ENCODE peak calls at places on chromosomes 13 and 19, in four cellular contexts. D, I, G and V are unnamed samples.

GRCh38 chr13:24141333-24141910 is 19.1 kb upstream of the SPATA13 start:
- DNase-seq in D (no peak), G (peak; percentile 33), I (no peak), V (no peak)

GRCh38 chr19:5246554-5247155 is 94.0 kb downstream of the PTPRS start:
- DNase-seq in G (no peak), I (no peak), D (no peak), V (no peak)

GRCh38 chr13:22964245-22964966 is 216.4 kb upstream of the SGCG start:
- DNase-seq in D (no peak), I (no peak), G (no peak), V (no peak)

GRCh38 chr13:100098445-100099116 is 9.7 kb downstream of the PCCA start:
- DNase-seq in G (no peak), D (no peak), I (no peak), V (no peak)

GRCh38 chr19:57419439-57419838 is 8.5 kb downstream of the ZNF17 start:
- DNase-seq in G (no peak), I (no peak), D (no peak), V (no peak)

GRCh38 chr13:75670496-75670895 is 34.4 kb downstream of the LMO7 start:
- DNase-seq in G (peak; percentile 77), D (no peak), I (peak; percentile 28), V (no peak)

GRCh38 chr13:30808600-30808999 is 73.3 kb downstream of the ALOX5AP start:
- DNase-seq in I (no peak), G (no peak), D (no peak), V (no peak)

GRCh38 chr13:99962242-99962641 is 9.3 kb downstream of the ZIC5 start:
- DNase-seq in G (no peak), I (no peak), D (no peak), V (no peak)

GRCh38 chr13:114089341-114089740 is 43.1 kb downstream of the RASA3 start:
- DNase-seq in I (no peak), G (no peak), D (no peak), V (no peak)

GRCh38 chr13:112885782-112886268 is 83.2 kb upstream of the MCF2L start:
- DNase-seq in I (peak; percentile 76), D (no peak), G (peak; percentile 87), V (no peak)

GRCh38 chr13:91346848-91347211 is 657 bp upstream of the MIR17HG start:
- DNase-seq in G (no peak), D (peak; percentile 25), I (no peak), V (no peak)

GRCh38 chr19:4972509-4973230 is 3.8 kb downstream of the KDM4B start:
- DNase-seq in I (no peak), G (peak; percentile 69), D (no peak), V (no peak)

DNA sequence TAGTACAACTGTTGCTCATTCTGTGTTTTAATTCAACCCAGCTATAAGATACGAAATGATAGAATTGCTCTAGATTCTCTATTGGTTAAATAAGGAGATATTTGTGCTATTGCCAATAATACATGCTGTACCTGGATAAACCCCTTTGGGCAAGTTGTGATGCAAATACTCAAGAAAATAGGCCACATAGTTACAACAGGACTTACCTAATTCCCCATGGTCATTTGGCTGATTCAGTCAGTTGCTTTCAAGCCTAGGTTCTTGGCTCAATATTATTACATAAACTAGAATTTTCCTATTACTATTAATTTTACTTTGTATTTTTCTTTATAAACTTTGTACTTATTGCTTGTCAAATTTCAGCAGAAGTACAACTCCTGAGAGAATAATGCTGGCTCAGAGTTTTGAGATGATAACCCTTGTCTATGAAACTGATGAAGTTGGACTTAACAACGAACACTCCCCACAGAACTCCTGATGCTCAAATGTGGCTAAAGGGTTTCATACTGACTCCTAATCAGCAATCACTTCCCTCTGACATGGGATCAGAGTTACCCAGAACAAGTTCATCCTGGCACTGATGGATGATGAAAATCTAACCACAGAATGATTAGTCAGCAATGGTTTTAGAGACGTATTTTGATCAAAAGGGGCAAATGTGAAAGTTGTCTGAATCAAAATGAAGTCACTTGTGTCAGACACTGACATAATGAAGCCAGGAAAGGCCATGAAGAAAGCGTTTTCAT is 221.1 kb downstream of the ITGBL1 start:
- DNase-seq in G (no peak), D (no peak), I (no peak), V (no peak)
- H3K27ac ChIP-seq in G (no peak overlapping the region), D (no peak overlapping the region), I (no peak overlapping the region), V (no peak overlapping the region)

GRCh38 chr19:12996542-12997094 is 1.3 kb downstream of the NFIX start:
- DNase-seq in I (no peak), G (peak; percentile 22), D (no peak), V (no peak)
- H3K27ac ChIP-seq in I (no peak overlapping the region), G (peak overlapping the region; percentile 51), D (no peak overlapping the region), V (peak overlapping the region; percentile 98)

DNA sequence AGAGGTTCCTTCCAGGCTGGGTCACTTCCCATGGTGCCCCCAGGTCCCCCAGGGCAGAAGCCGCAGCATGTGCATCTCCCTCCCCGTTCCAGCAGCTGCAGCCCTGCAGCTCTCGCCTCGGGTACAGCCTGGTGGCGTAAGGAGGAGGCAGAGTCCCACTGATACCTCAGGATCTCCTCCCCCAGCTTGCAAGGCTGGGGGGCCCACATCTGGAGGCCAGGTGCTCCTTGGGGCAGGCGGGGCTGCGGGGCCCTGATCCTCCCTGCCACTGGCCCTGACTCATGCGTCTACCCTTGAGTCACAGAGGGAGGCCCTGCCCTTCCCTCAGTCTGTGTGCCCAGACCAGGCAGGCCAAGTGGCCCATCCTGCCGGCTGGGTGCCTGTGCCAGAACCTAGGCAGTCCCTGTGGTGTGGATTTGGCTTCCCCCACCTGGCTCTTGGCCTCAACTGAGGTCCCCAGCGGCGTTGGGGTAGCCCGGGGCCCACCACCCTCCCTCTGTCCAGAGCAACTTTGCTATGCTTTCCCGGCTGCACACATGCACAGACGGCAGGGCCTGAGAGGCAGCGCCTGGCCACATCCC is 12.8 kb downstream of the YIPF2 start:
- DNase-seq in D (no peak), G (peak; percentile 86), I (peak; percentile 32), V (no peak)
- H3K27ac ChIP-seq in D (no peak overlapping the region), G (no peak overlapping the region), I (no peak overlapping the region), V (peak overlapping the region; percentile 32)

DNA sequence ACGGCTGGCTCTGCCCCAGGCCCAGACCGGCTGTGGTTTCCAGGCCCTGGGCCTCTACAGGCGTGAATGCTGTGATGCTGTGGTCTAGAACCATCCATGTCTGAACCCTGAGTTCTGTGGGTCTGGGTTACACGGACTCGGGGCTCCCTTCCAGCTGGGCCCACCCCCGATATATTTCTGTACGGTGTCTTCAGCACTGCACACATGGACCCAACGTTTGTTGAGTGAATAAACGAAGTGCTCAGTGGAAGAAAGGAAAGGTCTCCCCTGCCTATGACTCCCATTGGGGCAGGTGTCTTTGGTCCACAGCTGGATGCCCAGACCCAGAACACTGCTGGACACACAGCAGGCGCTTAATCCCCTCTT is 6.7 kb downstream of the TEKTIP1 start:
- DNase-seq in D (no peak), G (no peak), I (no peak), V (no peak)
- H3K27ac ChIP-seq in D (no peak overlapping the region), G (no peak overlapping the region), I (no peak overlapping the region), V (no peak overlapping the region)